ENCODE peak calls at places on chromosomes 7 and 10, in four cellular contexts. Y is testis, C is tibial nerve, F is HepG2. S is an unnamed sample.

GRCh38 chr10:84205049-84205852 is 10.9 kb downstream of the CDHR1 start:
- DNase-seq in Y (peak), C (no peak), F (peak), S (peak)

GRCh38 chr10:50885097-50885859 is at the start of gene A1CF:
- DNase-seq in Y (no peak), C (no peak), F (peak), S (no peak)

GRCh38 chr10:123997486-123998196 is 95.8 kb downstream of the CHST15 start:
- DNase-seq in Y (no peak), C (peak), F (peak), S (peak)

GRCh38 chr10:115417585-115418265 is 324.6 kb downstream of the ATRNL1 start:
- DNase-seq in Y (peak), C (no peak), F (peak), S (peak)

GRCh38 chr7:106284516-106285050 is at the start of gene NAMPT:
- DNase-seq in Y (peak), C (peak), F (no peak), S (peak)

GRCh38 chr10:50275650-50276235 is 24.4 kb upstream of the ASAH2 start:
- DNase-seq in Y (peak), C (peak), F (peak), S (no peak)

GRCh38 chr10:5968037-5968680 is 9.2 kb downstream of the IL15RA start:
- DNase-seq in Y (no peak), C (no peak), F (no peak), S (no peak)

GRCh38 chr10:44198780-44199097 is 186.2 kb downstream of the CXCL12 start:
- DNase-seq in Y (no peak), C (peak), F (no peak), S (no peak)

GRCh38 chr7:116930156-116930913 is 23.0 kb upstream of the ST7 start:
- DNase-seq in Y (peak), C (peak), F (peak), S (peak)

GRCh38 chr10:75043256-75044121 is 68.0 kb upstream of the SAMD8 start:
- DNase-seq in Y (peak), C (no peak), F (no peak), S (no peak)

GRCh38 chr10:6580279-6581029 is 378 bp upstream of the PRKCQ start:
- DNase-seq in Y (peak), C (peak), F (peak), S (peak)

GRCh38 chr7:144048648-144049047 is at the start of gene OR2A5:
- DNase-seq in Y (no peak), C (no peak), F (no peak), S (no peak)

GRCh38 chr7:27092753-27093097 is 3.1 kb downstream of the HOXA1 start:
- DNase-seq in Y (no peak), C (no peak), F (no peak), S (no peak)

GRCh38 chr7:157253850-157254249 is 83.0 kb upstream of the DNAJB6 start:
- DNase-seq in Y (peak), C (no peak), F (no peak), S (no peak)

GRCh38 chr10:11472158-11472753 is 139.2 kb downstream of the USP6NL start:
- DNase-seq in Y (peak), C (peak), F (peak), S (peak)

GRCh38 chr7:80186721-80187120 is 52.1 kb downstream of the GNAI1 start:
- DNase-seq in Y (no peak), C (no peak), F (no peak), S (no peak)

GRCh38 chr10:45580781-45581496 is 91.6 kb downstream of the ZFAND4 start:
- DNase-seq in Y (no peak), C (no peak), F (no peak), S (no peak)

GRCh38 chr7:88628363-88629085 is 131.0 kb upstream of the ZNF804B start:
- DNase-seq in Y (no peak), C (no peak), F (no peak), S (no peak)

GRCh38 chr10:86598151-86598550 is 56.2 kb upstream of the OPN4 start:
- DNase-seq in Y (no peak), C (no peak), F (no peak), S (no peak)

GRCh38 chr7:41143074-41143473 is 559.8 kb downstream of the INHBA start:
- DNase-seq in Y (no peak), C (no peak), F (no peak), S (no peak)

GRCh38 chr10:11661441-11661840 is 50.0 kb upstream of the USP6NL start:
- DNase-seq in Y (no peak), C (no peak), F (no peak), S (no peak)

GRCh38 chr7:109926738-109927137 is 1164.2 kb upstream of the LRRN3 start:
- DNase-seq in Y (no peak), C (no peak), F (no peak), S (no peak)

GRCh38 chr10:25498645-25499044 is 323.8 kb downstream of the GPR158 start:
- DNase-seq in Y (no peak), C (no peak), F (no peak), S (no peak)

GRCh38 chr10:87659571-87660483 is at the start of gene PAPSS2:
- DNase-seq in Y (peak), C (peak), F (no peak), S (no peak)

GRCh38 chr10:78754269-78755074 is 314.3 kb upstream of the ZMIZ1 start:
- DNase-seq in Y (no peak), C (no peak), F (peak), S (no peak)

GRCh38 chr7:4738711-4739527 is 36.5 kb upstream of the AP5Z1 start:
- DNase-seq in Y (peak), C (no peak), F (peak), S (peak)

GRCh38 chr10:24617771-24618396 is 105.8 kb downstream of the ARHGAP21 start:
- DNase-seq in Y (peak), C (peak), F (peak), S (peak)

GRCh38 chr10:86711237-86711956 is 43.1 kb downstream of the LDB3 start:
- DNase-seq in Y (peak), C (peak), F (peak), S (peak)

GRCh38 chr7:117154721-117155120 is 168.1 kb downstream of the WNT2 start:
- DNase-seq in Y (no peak), C (no peak), F (no peak), S (no peak)

GRCh38 chr10:129741978-129742741 is 221.9 kb downstream of the EBF3 start:
- DNase-seq in Y (peak), C (no peak), F (no peak), S (no peak)

GRCh38 chr7:18020138-18020715 is 7.4 kb downstream of the PRPS1L1 start:
- DNase-seq in Y (no peak), C (peak), F (peak), S (no peak)

GRCh38 chr7:27929127-27929526 is 189.2 kb downstream of the TAX1BP1 start:
- DNase-seq in Y (no peak), C (no peak), F (no peak), S (no peak)

GRCh38 chr10:69495666-69496065 is 44.4 kb downstream of the TSPAN15 start:
- DNase-seq in Y (no peak), C (no peak), F (no peak), S (no peak)

GRCh38 chr10:45441791-45442190 is 67.8 kb downstream of the ALOX5 start:
- DNase-seq in Y (no peak), C (no peak), F (no peak), S (no peak)

GRCh38 chr7:104979167-104979841 is 34.7 kb upstream of the KMT2E start:
- DNase-seq in Y (peak), C (no peak), F (no peak), S (no peak)

GRCh38 chr7:141551080-141551772 is at the start of gene AGK:
- DNase-seq in Y (peak), C (peak), F (peak), S (peak)
- TF ChIP-seq POLR2A in Y (no peak), C (no peak), F (peak), S (peak)

DNA sequence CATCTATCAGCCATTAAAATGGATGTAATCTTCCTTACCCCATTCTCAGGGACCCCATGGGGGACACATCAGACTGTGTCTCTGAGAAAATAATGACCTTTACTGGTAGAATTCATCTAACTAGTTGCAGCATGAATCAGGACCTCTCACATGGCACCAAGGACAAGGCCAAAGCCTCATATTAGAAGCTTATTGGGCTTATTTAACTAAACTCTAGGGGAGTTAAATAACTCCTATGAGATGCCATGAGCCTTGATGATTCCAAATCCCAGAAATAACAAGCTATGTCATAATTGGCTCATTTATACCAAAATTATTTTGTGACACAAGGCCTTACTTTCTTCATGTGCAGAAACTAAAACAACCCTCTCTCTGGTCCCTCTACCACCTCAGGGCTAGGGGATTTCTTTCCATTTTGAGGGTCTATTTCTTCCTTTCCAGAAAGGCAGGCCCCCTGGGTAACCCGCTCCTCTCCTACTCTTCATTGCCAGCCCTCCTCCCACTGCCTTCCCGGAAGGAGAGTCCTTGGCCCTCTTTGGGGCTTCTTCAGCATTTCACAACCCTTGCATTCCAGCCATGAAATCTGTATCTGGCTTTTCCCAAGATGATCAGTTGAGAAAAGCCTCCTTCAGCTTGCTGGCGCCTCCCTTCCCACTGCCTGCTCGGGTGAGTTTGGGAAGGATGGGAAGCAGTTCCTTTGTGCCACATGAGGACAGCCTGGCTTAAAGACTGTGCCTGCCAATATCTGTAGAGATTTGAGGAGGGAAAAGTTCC is 41.8 kb upstream of the TRIM8 start:
- DNase-seq in Y (peak), C (peak), F (no peak), S (no peak)
- TF ChIP-seq POLR2A in Y (no peak), C (no peak), F (no peak), S (no peak)

DNA sequence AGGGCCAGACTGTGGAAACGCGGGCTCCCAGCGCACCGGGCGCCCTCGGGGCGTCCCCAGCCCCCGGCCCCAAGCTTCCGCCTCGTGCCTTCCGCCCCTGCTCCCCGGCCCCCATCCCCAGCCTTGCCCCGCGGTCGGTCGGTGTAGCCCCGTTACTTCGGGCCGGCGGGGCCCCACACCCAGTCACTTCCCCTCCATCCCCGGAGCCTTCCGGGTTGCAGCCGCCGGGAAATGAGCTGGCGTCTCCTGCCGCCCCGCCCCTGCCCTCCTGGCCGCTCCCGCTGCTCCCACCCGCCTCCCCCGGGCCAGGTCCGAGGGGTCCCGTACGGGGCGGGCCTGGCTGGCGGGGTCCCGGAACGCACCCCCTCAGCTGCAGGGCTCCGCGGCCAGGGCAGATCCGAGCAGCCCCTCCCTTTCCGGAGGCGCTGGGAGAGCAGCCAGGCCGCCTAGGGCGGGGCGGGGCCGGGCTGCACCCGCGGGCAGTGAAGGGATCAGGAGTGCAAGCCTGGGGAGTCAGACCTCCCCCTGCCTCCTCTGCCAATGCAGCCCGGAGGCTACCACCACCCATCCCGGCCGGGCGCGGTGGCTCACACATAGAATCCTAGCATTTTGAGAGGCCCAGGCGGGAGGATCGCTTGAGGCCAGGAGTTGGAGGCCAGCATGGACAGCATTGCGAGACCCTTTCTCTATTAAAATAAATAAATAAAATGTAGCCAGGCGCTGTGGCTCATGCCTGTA is 709 bp downstream of the ARPC1B start:
- DNase-seq in Y (peak), C (peak), F (peak), S (peak)
- TF ChIP-seq POLR2A in Y (no peak), C (peak), F (peak), S (peak)

DNA sequence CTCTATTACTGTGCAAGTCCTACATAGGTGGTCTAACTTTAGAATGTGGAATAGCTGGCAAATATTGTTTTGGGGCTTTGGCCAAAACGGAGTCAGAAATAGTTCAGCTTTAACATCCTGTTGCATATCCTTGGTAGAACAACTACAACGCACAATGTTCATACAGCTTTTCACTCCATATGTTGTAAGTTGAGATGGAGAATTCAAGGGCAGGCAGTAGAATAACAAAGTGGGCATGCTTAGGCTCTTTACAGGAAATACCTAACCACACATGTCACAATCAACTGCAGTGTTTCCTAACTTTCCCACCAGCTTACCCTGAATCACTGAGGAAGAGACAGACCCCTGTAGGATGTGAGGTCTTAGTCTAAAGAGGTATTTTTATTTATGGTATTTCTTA is 122.3 kb downstream of the PPP1R3A start:
- DNase-seq in Y (no peak), C (no peak), F (no peak), S (peak)
- TF ChIP-seq POLR2A in Y (no peak), C (no peak), F (no peak), S (no peak)

GRCh38 chr10:110393866-110394265 is 89.1 kb upstream of the SMNDC1 start:
- DNase-seq in Y (no peak), C (no peak), F (no peak), S (no peak)

GRCh38 chr10:110395350-110396283 is 90.9 kb upstream of the SMNDC1 start:
- DNase-seq in Y (peak), C (no peak), F (peak), S (peak)

GRCh38 chr10:110396284-110396651 is 91.5 kb upstream of the SMNDC1 start:
- DNase-seq in Y (no peak), C (no peak), F (no peak), S (no peak)

GRCh38 chr10:110394296-110394695 is 89.6 kb upstream of the SMNDC1 start:
- DNase-seq in Y (no peak), C (no peak), F (no peak), S (no peak)

GRCh38 chr10:110394898-110395297 is 90.2 kb upstream of the SMNDC1 start:
- DNase-seq in Y (no peak), C (no peak), F (no peak), S (no peak)
- TF ChIP-seq POLR2A in Y (no peak), C (no peak), F (no peak), S (no peak)

GRCh38 chr7:44044315-44045225 is at the start of gene DBNL:
- DNase-seq in Y (peak), C (peak), F (peak), S (peak)
- TF ChIP-seq POLR2A in Y (peak), C (peak), F (peak), S (peak)

GRCh38 chr10:73358331-73359279 is at the start of gene CFAP70:
- DNase-seq in Y (peak), C (peak), F (peak), S (peak)
- TF ChIP-seq POLR2A in Y (no peak), C (no peak), F (peak), S (peak)